ENCODE peak calls at places on chromosomes 11 and 22, in six cellular contexts. One of them, this sample, is unnamed.

GRCh38 chr22:35903571-35904331 is 124.9 kb downstream of the RBFOX2 start:
- DNase-seq in fibroblast of mammary gland: no peak
- DNase-seq in kidney epithelial cell: no peak
- DNase-seq in body of pancreas: no peak
- DNase-seq in ovary: no peak
- DNase-seq in IMR-90: no peak
- DNase-seq in this sample: no peak

GRCh38 chr11:125180413-125181305 is 16.1 kb downstream of the PKNOX2 start:
- DNase-seq in fibroblast of mammary gland: peak
- DNase-seq in kidney epithelial cell: no peak
- DNase-seq in body of pancreas: no peak
- DNase-seq in ovary: no peak
- DNase-seq in IMR-90: peak
- DNase-seq in this sample: peak

GRCh38 chr22:39469326-39469680 is 12.5 kb downstream of the MGAT3 start:
- DNase-seq in fibroblast of mammary gland: no peak
- DNase-seq in kidney epithelial cell: no peak
- DNase-seq in body of pancreas: no peak
- DNase-seq in ovary: no peak
- DNase-seq in IMR-90: no peak
- DNase-seq in this sample: no peak

GRCh38 chr22:45930324-45930723 is 46.6 kb downstream of the WNT7B start:
- DNase-seq in fibroblast of mammary gland: no peak
- DNase-seq in kidney epithelial cell: no peak
- DNase-seq in body of pancreas: no peak
- DNase-seq in ovary: no peak
- DNase-seq in IMR-90: no peak
- DNase-seq in this sample: no peak

GRCh38 chr11:95599959-95600586 is 189.5 kb downstream of the FAM76B start:
- DNase-seq in fibroblast of mammary gland: no peak
- DNase-seq in kidney epithelial cell: no peak
- DNase-seq in body of pancreas: no peak
- DNase-seq in ovary: no peak
- DNase-seq in IMR-90: no peak
- DNase-seq in this sample: no peak

GRCh38 chr11:12724301-12725046 is 50.3 kb downstream of the TEAD1 start:
- DNase-seq in fibroblast of mammary gland: peak
- DNase-seq in kidney epithelial cell: no peak
- DNase-seq in body of pancreas: peak
- DNase-seq in ovary: peak
- DNase-seq in IMR-90: peak
- DNase-seq in this sample: peak

GRCh38 chr11:66328307-66329144 is 7.7 kb downstream of the RIN1 start:
- DNase-seq in fibroblast of mammary gland: peak
- DNase-seq in kidney epithelial cell: no peak
- DNase-seq in body of pancreas: peak
- DNase-seq in ovary: peak
- DNase-seq in IMR-90: peak
- DNase-seq in this sample: peak

GRCh38 chr11:103894034-103894433 is 142.4 kb upstream of the DDI1 start:
- DNase-seq in fibroblast of mammary gland: no peak
- DNase-seq in kidney epithelial cell: no peak
- DNase-seq in body of pancreas: no peak
- DNase-seq in ovary: no peak
- DNase-seq in IMR-90: no peak
- DNase-seq in this sample: no peak

GRCh38 chr11:67374571-67375276 is 1.3 kb upstream of the CLCF1 start:
- DNase-seq in fibroblast of mammary gland: peak
- DNase-seq in kidney epithelial cell: no peak
- DNase-seq in body of pancreas: peak
- DNase-seq in ovary: no peak
- DNase-seq in IMR-90: no peak
- DNase-seq in this sample: peak

GRCh38 chr22:17773606-17774205 is 563 bp downstream of the BID start:
- DNase-seq in fibroblast of mammary gland: peak
- DNase-seq in kidney epithelial cell: no peak
- DNase-seq in body of pancreas: peak
- DNase-seq in ovary: peak
- DNase-seq in IMR-90: peak
- DNase-seq in this sample: peak

GRCh38 chr22:39150848-39151215 is 1.6 kb downstream of the CBX7 start:
- DNase-seq in fibroblast of mammary gland: no peak
- DNase-seq in kidney epithelial cell: no peak
- DNase-seq in body of pancreas: no peak
- DNase-seq in ovary: no peak
- DNase-seq in IMR-90: no peak
- DNase-seq in this sample: no peak

GRCh38 chr22:43953988-43954771 is 1.1 kb upstream of the SAMM50 start:
- DNase-seq in fibroblast of mammary gland: no peak
- DNase-seq in kidney epithelial cell: no peak
- DNase-seq in body of pancreas: no peak
- DNase-seq in ovary: no peak
- DNase-seq in IMR-90: no peak
- DNase-seq in this sample: no peak

GRCh38 chr22:35663371-35663770 is 15.1 kb downstream of the APOL6 start:
- DNase-seq in fibroblast of mammary gland: peak
- DNase-seq in kidney epithelial cell: no peak
- DNase-seq in body of pancreas: no peak
- DNase-seq in ovary: no peak
- DNase-seq in IMR-90: no peak
- DNase-seq in this sample: peak

DNA sequence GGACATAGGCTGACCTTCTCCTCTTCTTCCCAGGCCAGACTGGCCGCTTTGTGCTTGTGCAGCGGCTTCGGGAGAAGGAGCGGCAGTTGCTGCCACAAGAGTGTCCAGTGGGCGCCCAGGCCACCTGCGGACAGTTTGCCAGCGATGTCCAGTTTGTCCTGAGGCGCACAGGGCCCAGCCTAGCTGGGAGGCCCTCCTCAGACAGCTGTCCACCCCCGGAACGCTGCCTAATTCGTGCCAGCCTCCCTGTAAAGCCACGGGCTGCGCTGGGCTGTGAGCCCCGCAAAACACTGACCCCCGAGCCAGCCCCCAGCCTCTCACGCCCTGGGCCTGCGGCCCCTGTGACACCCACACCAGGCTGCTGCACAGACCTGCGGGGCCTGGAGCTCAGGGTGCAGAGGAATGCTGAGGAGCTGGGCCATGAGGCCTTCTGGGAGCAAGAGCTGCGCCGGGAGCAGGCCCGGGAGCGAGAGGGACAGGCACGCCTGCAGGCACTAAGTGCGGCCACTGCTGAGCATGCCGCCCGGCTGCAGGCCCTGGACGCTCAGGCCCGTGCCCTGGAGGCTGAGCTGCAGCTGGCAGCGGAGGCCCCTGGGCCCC is 1.4 kb downstream of the RASSF7 start:
- DNase-seq in fibroblast of mammary gland: no peak
- DNase-seq in kidney epithelial cell: no peak
- DNase-seq in body of pancreas: no peak
- DNase-seq in ovary: peak
- DNase-seq in IMR-90: no peak
- DNase-seq in this sample: no peak
- H3K4me3 ChIP-seq in fibroblast of mammary gland: no peak
- H3K4me3 ChIP-seq in kidney epithelial cell: peak
- H3K4me3 ChIP-seq in body of pancreas: peak
- H3K4me3 ChIP-seq in ovary: no peak
- H3K4me3 ChIP-seq in IMR-90: peak
- H3K4me3 ChIP-seq in this sample: peak

DNA sequence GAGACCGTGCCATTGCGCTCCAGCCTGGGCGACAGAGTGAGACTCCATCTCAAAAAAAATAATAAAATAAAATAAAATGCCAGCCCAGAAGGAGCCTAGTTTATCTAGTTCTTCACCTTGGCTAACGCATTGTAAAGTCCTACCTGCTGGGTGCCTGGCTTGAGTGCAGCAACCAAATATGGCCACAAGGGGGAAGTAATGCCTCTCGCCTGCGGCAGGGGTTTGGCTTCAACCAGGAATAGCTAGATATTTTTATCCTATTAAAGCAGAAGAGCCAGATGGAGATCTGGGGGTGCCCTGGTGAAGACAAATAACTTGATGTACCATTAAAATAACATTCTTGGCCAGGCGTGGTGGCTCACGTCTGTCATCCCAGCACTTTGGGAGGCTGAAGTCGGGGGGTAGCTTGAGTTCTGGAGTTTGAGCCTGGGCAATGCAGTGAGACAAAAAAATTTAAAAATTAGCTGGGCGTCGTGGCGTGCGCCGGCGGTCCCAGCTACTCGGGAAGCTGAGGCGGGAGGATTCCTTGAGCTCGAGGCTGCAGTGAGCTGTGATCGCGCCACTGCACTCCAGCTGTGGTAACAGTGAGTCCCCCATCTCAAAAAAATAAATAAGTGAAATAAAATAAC is 20.6 kb upstream of the PLEKHB1 start:
- DNase-seq in fibroblast of mammary gland: peak
- DNase-seq in kidney epithelial cell: peak
- DNase-seq in body of pancreas: peak
- DNase-seq in ovary: peak
- DNase-seq in IMR-90: peak
- DNase-seq in this sample: peak
- TF ChIP-seq CTCF in fibroblast of mammary gland: peak
- TF ChIP-seq CTCF in kidney epithelial cell: peak
- TF ChIP-seq CTCF in body of pancreas: peak
- TF ChIP-seq CTCF in ovary: peak
- TF ChIP-seq CTCF in IMR-90: peak
- TF ChIP-seq CTCF in this sample: peak

GRCh38 chr11:128323381-128323780 is 264.0 kb downstream of the ETS1 start:
- DNase-seq in fibroblast of mammary gland: peak
- DNase-seq in kidney epithelial cell: no peak
- DNase-seq in body of pancreas: no peak
- DNase-seq in ovary: no peak
- DNase-seq in IMR-90: peak
- DNase-seq in this sample: peak
- H3K4me3 ChIP-seq in fibroblast of mammary gland: no peak
- H3K4me3 ChIP-seq in kidney epithelial cell: no peak
- H3K4me3 ChIP-seq in body of pancreas: no peak
- H3K4me3 ChIP-seq in ovary: no peak
- H3K4me3 ChIP-seq in IMR-90: no peak
- H3K4me3 ChIP-seq in this sample: no peak

GRCh38 chr11:89405629-89406028 is 85.5 kb downstream of the NOX4 start:
- DNase-seq in fibroblast of mammary gland: peak
- DNase-seq in kidney epithelial cell: no peak
- DNase-seq in body of pancreas: no peak
- DNase-seq in ovary: no peak
- DNase-seq in IMR-90: no peak
- DNase-seq in this sample: peak
- TF ChIP-seq CTCF in fibroblast of mammary gland: peak
- TF ChIP-seq CTCF in kidney epithelial cell: peak
- TF ChIP-seq CTCF in body of pancreas: no peak
- TF ChIP-seq CTCF in ovary: no peak
- TF ChIP-seq CTCF in IMR-90: peak
- TF ChIP-seq CTCF in this sample: peak

GRCh38 chr11:86244522-86245368 is at the start of gene EED:
- DNase-seq in fibroblast of mammary gland: peak
- DNase-seq in kidney epithelial cell: peak
- DNase-seq in body of pancreas: peak
- DNase-seq in ovary: peak
- DNase-seq in IMR-90: peak
- DNase-seq in this sample: peak

GRCh38 chr11:86243377-86243776 is 1.2 kb upstream of the EED start:
- DNase-seq in fibroblast of mammary gland: no peak
- DNase-seq in kidney epithelial cell: no peak
- DNase-seq in body of pancreas: no peak
- DNase-seq in ovary: no peak
- DNase-seq in IMR-90: no peak
- DNase-seq in this sample: no peak

GRCh38 chr11:86244063-86244521 is 461 bp upstream of the EED start:
- DNase-seq in fibroblast of mammary gland: peak
- DNase-seq in kidney epithelial cell: peak
- DNase-seq in body of pancreas: peak
- DNase-seq in ovary: peak
- DNase-seq in IMR-90: peak
- DNase-seq in this sample: peak

GRCh38 chr11:86240164-86240563 is 4.4 kb upstream of the EED start:
- DNase-seq in fibroblast of mammary gland: no peak
- DNase-seq in kidney epithelial cell: no peak
- DNase-seq in body of pancreas: no peak
- DNase-seq in ovary: no peak
- DNase-seq in IMR-90: no peak
- DNase-seq in this sample: no peak

GRCh38 chr11:86241956-86242525 is 2.5 kb upstream of the EED start:
- DNase-seq in fibroblast of mammary gland: no peak
- DNase-seq in kidney epithelial cell: no peak
- DNase-seq in body of pancreas: no peak
- DNase-seq in ovary: no peak
- DNase-seq in IMR-90: no peak
- DNase-seq in this sample: no peak
- H3K4me3 ChIP-seq in fibroblast of mammary gland: no peak
- H3K4me3 ChIP-seq in kidney epithelial cell: no peak
- H3K4me3 ChIP-seq in body of pancreas: no peak
- H3K4me3 ChIP-seq in ovary: no peak
- H3K4me3 ChIP-seq in IMR-90: no peak
- H3K4me3 ChIP-seq in this sample: no peak

GRCh38 chr22:42269407-42270177 is 861 bp downstream of the TCF20 start:
- DNase-seq in fibroblast of mammary gland: no peak
- DNase-seq in kidney epithelial cell: no peak
- DNase-seq in body of pancreas: peak
- DNase-seq in ovary: peak
- DNase-seq in IMR-90: no peak
- DNase-seq in this sample: peak
- TF ChIP-seq CTCF in fibroblast of mammary gland: no peak
- TF ChIP-seq CTCF in kidney epithelial cell: peak
- TF ChIP-seq CTCF in body of pancreas: peak
- TF ChIP-seq CTCF in ovary: no peak
- TF ChIP-seq CTCF in IMR-90: no peak
- TF ChIP-seq CTCF in this sample: no peak

DNA sequence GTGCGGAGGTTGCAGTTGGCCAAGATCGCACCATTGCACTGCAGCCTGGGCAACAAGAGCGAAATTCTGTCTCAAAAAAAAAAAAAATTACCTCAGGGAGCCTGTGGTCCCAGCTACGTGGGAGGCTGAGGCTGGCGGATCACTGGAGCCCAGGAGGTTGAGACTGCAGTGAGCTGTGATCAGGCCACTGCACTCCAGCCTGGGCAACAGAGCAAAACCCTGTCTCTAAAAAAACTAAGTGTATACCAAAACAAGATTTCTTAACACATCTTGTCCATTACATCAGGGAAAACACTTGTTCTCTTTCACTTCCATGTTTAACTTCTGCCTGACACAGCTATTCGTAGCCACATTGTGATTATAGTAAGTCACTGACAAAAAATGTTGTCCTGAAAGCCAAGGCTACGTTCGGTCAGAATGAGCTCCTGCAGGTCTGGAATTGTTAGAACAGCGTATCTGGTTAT is 1.4 kb downstream of the TMEM80 start:
- DNase-seq in fibroblast of mammary gland: peak
- DNase-seq in kidney epithelial cell: peak
- DNase-seq in body of pancreas: peak
- DNase-seq in ovary: no peak
- DNase-seq in IMR-90: peak
- DNase-seq in this sample: peak
- H3K4me3 ChIP-seq in fibroblast of mammary gland: peak
- H3K4me3 ChIP-seq in kidney epithelial cell: no peak
- H3K4me3 ChIP-seq in body of pancreas: no peak
- H3K4me3 ChIP-seq in ovary: peak
- H3K4me3 ChIP-seq in IMR-90: no peak
- H3K4me3 ChIP-seq in this sample: peak

GRCh38 chr11:133712235-133712634 is 133.1 kb downstream of the SPATA19 start:
- DNase-seq in fibroblast of mammary gland: no peak
- DNase-seq in kidney epithelial cell: no peak
- DNase-seq in body of pancreas: no peak
- DNase-seq in ovary: no peak
- DNase-seq in IMR-90: no peak
- DNase-seq in this sample: no peak
- TF ChIP-seq CTCF in fibroblast of mammary gland: no peak
- TF ChIP-seq CTCF in kidney epithelial cell: no peak
- TF ChIP-seq CTCF in body of pancreas: no peak
- TF ChIP-seq CTCF in ovary: no peak
- TF ChIP-seq CTCF in IMR-90: no peak
- TF ChIP-seq CTCF in this sample: no peak

GRCh38 chr22:31296258-31296657 is 4.0 kb upstream of the PIK3IP1 start:
- DNase-seq in fibroblast of mammary gland: peak
- DNase-seq in kidney epithelial cell: no peak
- DNase-seq in body of pancreas: no peak
- DNase-seq in ovary: no peak
- DNase-seq in IMR-90: peak
- DNase-seq in this sample: peak
- H3K4me3 ChIP-seq in fibroblast of mammary gland: no peak
- H3K4me3 ChIP-seq in kidney epithelial cell: no peak
- H3K4me3 ChIP-seq in body of pancreas: no peak
- H3K4me3 ChIP-seq in ovary: no peak
- H3K4me3 ChIP-seq in IMR-90: no peak
- H3K4me3 ChIP-seq in this sample: no peak

This sample was measured in cardiac fibroblast.